ENCODE peak calls at places on chromosomes 12 and 14, in seven cellular contexts. One of them, this sample, is unnamed.

GRCh38 chr12:133080619-133081407 is at the start of gene ZNF140:
- DNase-seq in IMR-90: peak
- DNase-seq in tibial nerve: peak
- DNase-seq in GM23248: peak
- DNase-seq in RWPE1: peak
- DNase-seq in transverse colon: peak
- DNase-seq in mesenchymal stem cell: peak
- DNase-seq in this sample: peak

GRCh38 chr14:73267474-73267873 is 30.2 kb downstream of the PAPLN start:
- DNase-seq in IMR-90: no peak
- DNase-seq in tibial nerve: no peak
- DNase-seq in GM23248: no peak
- DNase-seq in RWPE1: no peak
- DNase-seq in transverse colon: no peak
- DNase-seq in mesenchymal stem cell: no peak
- DNase-seq in this sample: no peak

GRCh38 chr12:41992029-41992428 is 152.6 kb downstream of the GXYLT1 start:
- DNase-seq in IMR-90: no peak
- DNase-seq in tibial nerve: no peak
- DNase-seq in GM23248: no peak
- DNase-seq in RWPE1: no peak
- DNase-seq in transverse colon: no peak
- DNase-seq in mesenchymal stem cell: no peak
- DNase-seq in this sample: peak

GRCh38 chr14:25461780-25462179 is 411.8 kb upstream of the STXBP6 start:
- DNase-seq in IMR-90: no peak
- DNase-seq in tibial nerve: no peak
- DNase-seq in GM23248: no peak
- DNase-seq in RWPE1: no peak
- DNase-seq in transverse colon: no peak
- DNase-seq in mesenchymal stem cell: no peak
- DNase-seq in this sample: no peak

GRCh38 chr12:109052097-109052414 is 320 bp upstream of the USP30 start:
- DNase-seq in IMR-90: no peak
- DNase-seq in tibial nerve: no peak
- DNase-seq in GM23248: no peak
- DNase-seq in RWPE1: no peak
- DNase-seq in transverse colon: no peak
- DNase-seq in mesenchymal stem cell: no peak
- DNase-seq in this sample: no peak

GRCh38 chr12:40238221-40238902 is 13.6 kb downstream of the LRRK2 start:
- DNase-seq in IMR-90: no peak
- DNase-seq in tibial nerve: no peak
- DNase-seq in GM23248: peak
- DNase-seq in RWPE1: no peak
- DNase-seq in transverse colon: no peak
- DNase-seq in mesenchymal stem cell: no peak
- DNase-seq in this sample: no peak

GRCh38 chr12:95836630-95837239 is 22.0 kb upstream of the SNRPF start:
- DNase-seq in IMR-90: peak
- DNase-seq in tibial nerve: no peak
- DNase-seq in GM23248: peak
- DNase-seq in RWPE1: no peak
- DNase-seq in transverse colon: no peak
- DNase-seq in mesenchymal stem cell: no peak
- DNase-seq in this sample: peak

GRCh38 chr12:65824314-65824563 is at the start of gene HMGA2:
- DNase-seq in IMR-90: peak
- DNase-seq in tibial nerve: no peak
- DNase-seq in GM23248: peak
- DNase-seq in RWPE1: no peak
- DNase-seq in transverse colon: no peak
- DNase-seq in mesenchymal stem cell: no peak
- DNase-seq in this sample: no peak

GRCh38 chr12:100058482-100059029 is 73.8 kb upstream of the ANKS1B start:
- DNase-seq in IMR-90: peak
- DNase-seq in tibial nerve: no peak
- DNase-seq in GM23248: peak
- DNase-seq in RWPE1: peak
- DNase-seq in transverse colon: no peak
- DNase-seq in mesenchymal stem cell: peak
- DNase-seq in this sample: peak

GRCh38 chr12:41515953-41516352 is 327.8 kb downstream of the PDZRN4 start:
- DNase-seq in IMR-90: no peak
- DNase-seq in tibial nerve: no peak
- DNase-seq in GM23248: no peak
- DNase-seq in RWPE1: no peak
- DNase-seq in transverse colon: no peak
- DNase-seq in mesenchymal stem cell: no peak
- DNase-seq in this sample: no peak

GRCh38 chr12:46891306-46891705 is 65.5 kb upstream of the SLC38A4 start:
- DNase-seq in IMR-90: peak
- DNase-seq in tibial nerve: no peak
- DNase-seq in GM23248: peak
- DNase-seq in RWPE1: no peak
- DNase-seq in transverse colon: no peak
- DNase-seq in mesenchymal stem cell: peak
- DNase-seq in this sample: peak

GRCh38 chr12:30643366-30643765 is 52.3 kb downstream of the IPO8 start:
- DNase-seq in IMR-90: peak
- DNase-seq in tibial nerve: no peak
- DNase-seq in GM23248: peak
- DNase-seq in RWPE1: no peak
- DNase-seq in transverse colon: no peak
- DNase-seq in mesenchymal stem cell: no peak
- DNase-seq in this sample: no peak

GRCh38 chr12:48013287-48013686 is 9.0 kb upstream of the COL2A1 start:
- DNase-seq in IMR-90: no peak
- DNase-seq in tibial nerve: no peak
- DNase-seq in GM23248: no peak
- DNase-seq in RWPE1: no peak
- DNase-seq in transverse colon: no peak
- DNase-seq in mesenchymal stem cell: no peak
- DNase-seq in this sample: no peak

GRCh38 chr12:87363497-87364084 is 665.6 kb downstream of the C12orf50 start:
- DNase-seq in IMR-90: no peak
- DNase-seq in tibial nerve: no peak
- DNase-seq in GM23248: no peak
- DNase-seq in RWPE1: no peak
- DNase-seq in transverse colon: no peak
- DNase-seq in mesenchymal stem cell: no peak
- DNase-seq in this sample: no peak

GRCh38 chr12:50732591-50732990 is 31.3 kb upstream of the ATF1 start:
- DNase-seq in IMR-90: peak
- DNase-seq in tibial nerve: no peak
- DNase-seq in GM23248: peak
- DNase-seq in RWPE1: peak
- DNase-seq in transverse colon: no peak
- DNase-seq in mesenchymal stem cell: peak
- DNase-seq in this sample: no peak

GRCh38 chr14:81343166-81343565 is 57.0 kb downstream of the STON2 start:
- DNase-seq in IMR-90: no peak
- DNase-seq in tibial nerve: no peak
- DNase-seq in GM23248: no peak
- DNase-seq in RWPE1: no peak
- DNase-seq in transverse colon: no peak
- DNase-seq in mesenchymal stem cell: no peak
- DNase-seq in this sample: no peak

GRCh38 chr12:116200812-116201211 is 76.7 kb downstream of the MED13L start:
- DNase-seq in IMR-90: peak
- DNase-seq in tibial nerve: no peak
- DNase-seq in GM23248: peak
- DNase-seq in RWPE1: no peak
- DNase-seq in transverse colon: no peak
- DNase-seq in mesenchymal stem cell: peak
- DNase-seq in this sample: no peak

GRCh38 chr14:101115652-101116051 is 212.1 kb upstream of the RTL1 start:
- DNase-seq in IMR-90: no peak
- DNase-seq in tibial nerve: no peak
- DNase-seq in GM23248: no peak
- DNase-seq in RWPE1: no peak
- DNase-seq in transverse colon: no peak
- DNase-seq in mesenchymal stem cell: no peak
- DNase-seq in this sample: no peak

DNA sequence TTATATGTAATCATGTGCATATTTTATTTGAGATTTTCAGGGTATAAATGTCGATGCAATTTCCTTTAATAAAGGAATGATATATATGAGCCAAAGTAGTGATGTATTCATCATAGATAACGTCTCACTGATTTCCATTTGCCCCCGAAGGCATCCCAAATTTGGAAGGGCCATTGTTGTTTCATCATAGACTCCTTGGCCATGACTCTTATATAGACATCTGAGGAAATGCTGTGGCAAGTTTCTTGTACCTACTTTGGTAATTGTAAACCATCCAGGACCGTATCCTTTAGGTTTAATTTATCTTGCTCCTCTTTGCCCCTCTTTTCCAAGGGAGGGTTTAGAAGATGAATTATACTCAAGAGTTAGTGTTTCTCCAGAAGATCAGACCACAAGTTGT is 84.7 kb downstream of the SAMD4A start:
- DNase-seq in IMR-90: no peak
- DNase-seq in tibial nerve: no peak
- DNase-seq in GM23248: peak
- DNase-seq in RWPE1: no peak
- DNase-seq in transverse colon: no peak
- DNase-seq in mesenchymal stem cell: no peak
- DNase-seq in this sample: no peak
- H3K27ac ChIP-seq in IMR-90: peak
- H3K27ac ChIP-seq in tibial nerve: peak
- H3K27ac ChIP-seq in GM23248: peak
- H3K27ac ChIP-seq in RWPE1: peak
- H3K27ac ChIP-seq in transverse colon: peak
- H3K27ac ChIP-seq in mesenchymal stem cell: peak
- H3K27ac ChIP-seq in this sample: peak

GRCh38 chr12:25054076-25054782 is 105.3 kb upstream of the BCAT1 start:
- DNase-seq in IMR-90: no peak
- DNase-seq in tibial nerve: no peak
- DNase-seq in GM23248: no peak
- DNase-seq in RWPE1: peak
- DNase-seq in transverse colon: no peak
- DNase-seq in mesenchymal stem cell: no peak
- DNase-seq in this sample: no peak
- H3K27ac ChIP-seq in IMR-90: no peak
- H3K27ac ChIP-seq in tibial nerve: peak
- H3K27ac ChIP-seq in GM23248: no peak
- H3K27ac ChIP-seq in RWPE1: no peak
- H3K27ac ChIP-seq in transverse colon: peak
- H3K27ac ChIP-seq in mesenchymal stem cell: peak
- H3K27ac ChIP-seq in this sample: no peak

GRCh38 chr14:55681088-55681487 is 101.1 kb downstream of the KTN1 start:
- DNase-seq in IMR-90: no peak
- DNase-seq in tibial nerve: no peak
- DNase-seq in GM23248: no peak
- DNase-seq in RWPE1: no peak
- DNase-seq in transverse colon: no peak
- DNase-seq in mesenchymal stem cell: no peak
- DNase-seq in this sample: no peak
- H3K27ac ChIP-seq in IMR-90: no peak
- H3K27ac ChIP-seq in tibial nerve: no peak
- H3K27ac ChIP-seq in GM23248: no peak
- H3K27ac ChIP-seq in RWPE1: no peak
- H3K27ac ChIP-seq in transverse colon: no peak
- H3K27ac ChIP-seq in mesenchymal stem cell: no peak
- H3K27ac ChIP-seq in this sample: no peak

DNA sequence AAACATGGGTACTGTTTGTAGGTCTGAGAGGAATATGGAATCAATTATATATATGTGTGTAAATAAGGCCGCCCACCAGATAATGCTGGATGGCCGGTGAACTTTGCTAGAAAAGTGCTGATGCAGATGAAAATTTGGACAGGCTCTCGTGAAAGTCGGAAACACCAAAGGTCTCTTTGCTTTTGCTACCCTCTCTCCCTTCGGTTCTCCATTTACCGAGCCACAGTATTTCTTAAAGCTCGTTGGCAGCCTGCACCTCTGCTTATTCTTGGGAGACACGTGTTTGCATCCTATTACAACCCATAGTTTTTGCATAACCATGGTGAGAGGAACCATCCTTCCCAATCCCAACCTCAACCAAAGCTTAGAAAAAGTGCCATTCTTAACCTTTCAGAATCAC is 109.6 kb downstream of the FOXN3 start:
- DNase-seq in IMR-90: no peak
- DNase-seq in tibial nerve: no peak
- DNase-seq in GM23248: no peak
- DNase-seq in RWPE1: no peak
- DNase-seq in transverse colon: no peak
- DNase-seq in mesenchymal stem cell: no peak
- DNase-seq in this sample: no peak
- H3K27ac ChIP-seq in IMR-90: no peak
- H3K27ac ChIP-seq in tibial nerve: no peak
- H3K27ac ChIP-seq in GM23248: no peak
- H3K27ac ChIP-seq in RWPE1: no peak
- H3K27ac ChIP-seq in transverse colon: no peak
- H3K27ac ChIP-seq in mesenchymal stem cell: no peak
- H3K27ac ChIP-seq in this sample: no peak

GRCh38 chr14:93005838-93006237 is 82.9 kb downstream of the CHGA start:
- DNase-seq in IMR-90: no peak
- DNase-seq in tibial nerve: no peak
- DNase-seq in GM23248: no peak
- DNase-seq in RWPE1: no peak
- DNase-seq in transverse colon: no peak
- DNase-seq in mesenchymal stem cell: no peak
- DNase-seq in this sample: no peak

GRCh38 chr14:93002851-93003298 is 79.9 kb downstream of the CHGA start:
- DNase-seq in IMR-90: no peak
- DNase-seq in tibial nerve: no peak
- DNase-seq in GM23248: no peak
- DNase-seq in RWPE1: no peak
- DNase-seq in transverse colon: no peak
- DNase-seq in mesenchymal stem cell: no peak
- DNase-seq in this sample: no peak

GRCh38 chr14:93005135-93005813 is 82.3 kb downstream of the CHGA start:
- DNase-seq in IMR-90: no peak
- DNase-seq in tibial nerve: no peak
- DNase-seq in GM23248: no peak
- DNase-seq in RWPE1: no peak
- DNase-seq in transverse colon: no peak
- DNase-seq in mesenchymal stem cell: no peak
- DNase-seq in this sample: no peak

GRCh38 chr14:93004699-93005082 is 81.7 kb downstream of the CHGA start:
- DNase-seq in IMR-90: no peak
- DNase-seq in tibial nerve: no peak
- DNase-seq in GM23248: no peak
- DNase-seq in RWPE1: no peak
- DNase-seq in transverse colon: no peak
- DNase-seq in mesenchymal stem cell: no peak
- DNase-seq in this sample: no peak

GRCh38 chr14:93003945-93004698 is 81.2 kb downstream of the CHGA start:
- DNase-seq in IMR-90: no peak
- DNase-seq in tibial nerve: no peak
- DNase-seq in GM23248: no peak
- DNase-seq in RWPE1: no peak
- DNase-seq in transverse colon: no peak
- DNase-seq in mesenchymal stem cell: no peak
- DNase-seq in this sample: no peak
- H3K27ac ChIP-seq in IMR-90: no peak
- H3K27ac ChIP-seq in tibial nerve: peak
- H3K27ac ChIP-seq in GM23248: no peak
- H3K27ac ChIP-seq in RWPE1: peak
- H3K27ac ChIP-seq in transverse colon: no peak
- H3K27ac ChIP-seq in mesenchymal stem cell: no peak
- H3K27ac ChIP-seq in this sample: no peak

This sample was measured in A673.